ENCODE peak calls at places on chromosomes 11 and 22, in eight cellular contexts. One of them, this sample, is unnamed.

GRCh38 chr22:18954333-18954732 is 18.2 kb upstream of the PRODH start:
- DNase-seq in caudate nucleus: peak
- DNase-seq in HL-60: no peak
- DNase-seq in RWPE1: peak
- DNase-seq in NCI-H1694 treated with DMSO at 0.1 percent for 48 hours: no peak
- DNase-seq in AG04449: no peak
- DNase-seq in aorta: peak
- DNase-seq in psoas muscle: peak
- DNase-seq in this sample: peak

GRCh38 chr22:47187558-47187957 is 425.1 kb downstream of the TBC1D22A start:
- DNase-seq in caudate nucleus: no peak
- DNase-seq in HL-60: no peak
- DNase-seq in RWPE1: no peak
- DNase-seq in NCI-H1694 treated with DMSO at 0.1 percent for 48 hours: no peak
- DNase-seq in AG04449: no peak
- DNase-seq in aorta: no peak
- DNase-seq in psoas muscle: peak
- DNase-seq in this sample: no peak

GRCh38 chr11:64003807-64004589 is 17.8 kb downstream of the OTUB1 start:
- DNase-seq in caudate nucleus: no peak
- DNase-seq in HL-60: no peak
- DNase-seq in RWPE1: no peak
- DNase-seq in NCI-H1694 treated with DMSO at 0.1 percent for 48 hours: no peak
- DNase-seq in AG04449: no peak
- DNase-seq in aorta: no peak
- DNase-seq in psoas muscle: no peak
- DNase-seq in this sample: no peak

GRCh38 chr11:7278314-7278917 is 26.7 kb downstream of the SYT9 start:
- DNase-seq in caudate nucleus: no peak
- DNase-seq in HL-60: no peak
- DNase-seq in RWPE1: peak
- DNase-seq in NCI-H1694 treated with DMSO at 0.1 percent for 48 hours: no peak
- DNase-seq in AG04449: no peak
- DNase-seq in aorta: no peak
- DNase-seq in psoas muscle: no peak
- DNase-seq in this sample: no peak

GRCh38 chr11:128488471-128488870 is 98.9 kb downstream of the ETS1 start:
- DNase-seq in caudate nucleus: no peak
- DNase-seq in HL-60: peak
- DNase-seq in RWPE1: peak
- DNase-seq in NCI-H1694 treated with DMSO at 0.1 percent for 48 hours: no peak
- DNase-seq in AG04449: no peak
- DNase-seq in aorta: no peak
- DNase-seq in psoas muscle: no peak
- DNase-seq in this sample: no peak

GRCh38 chr11:86620796-86621575 is 51.4 kb downstream of the ME3 start:
- DNase-seq in caudate nucleus: no peak
- DNase-seq in HL-60: no peak
- DNase-seq in RWPE1: no peak
- DNase-seq in NCI-H1694 treated with DMSO at 0.1 percent for 48 hours: no peak
- DNase-seq in AG04449: no peak
- DNase-seq in aorta: no peak
- DNase-seq in psoas muscle: no peak
- DNase-seq in this sample: no peak

GRCh38 chr11:120305286-120305685 is 19.8 kb upstream of the TLCD5 start:
- DNase-seq in caudate nucleus: no peak
- DNase-seq in HL-60: no peak
- DNase-seq in RWPE1: no peak
- DNase-seq in NCI-H1694 treated with DMSO at 0.1 percent for 48 hours: no peak
- DNase-seq in AG04449: no peak
- DNase-seq in aorta: no peak
- DNase-seq in psoas muscle: no peak
- DNase-seq in this sample: no peak

GRCh38 chr11:36264601-36265344 is 24.5 kb downstream of the COMMD9 start:
- DNase-seq in caudate nucleus: no peak
- DNase-seq in HL-60: no peak
- DNase-seq in RWPE1: no peak
- DNase-seq in NCI-H1694 treated with DMSO at 0.1 percent for 48 hours: peak
- DNase-seq in AG04449: no peak
- DNase-seq in aorta: no peak
- DNase-seq in psoas muscle: no peak
- DNase-seq in this sample: no peak

GRCh38 chr22:47456031-47456430 is 693.6 kb downstream of the TBC1D22A start:
- DNase-seq in caudate nucleus: no peak
- DNase-seq in HL-60: no peak
- DNase-seq in RWPE1: no peak
- DNase-seq in NCI-H1694 treated with DMSO at 0.1 percent for 48 hours: no peak
- DNase-seq in AG04449: no peak
- DNase-seq in aorta: no peak
- DNase-seq in psoas muscle: no peak
- DNase-seq in this sample: no peak

GRCh38 chr11:77515483-77515882 is 41.6 kb upstream of the PAK1 start:
- DNase-seq in caudate nucleus: no peak
- DNase-seq in HL-60: no peak
- DNase-seq in RWPE1: no peak
- DNase-seq in NCI-H1694 treated with DMSO at 0.1 percent for 48 hours: no peak
- DNase-seq in AG04449: no peak
- DNase-seq in aorta: no peak
- DNase-seq in psoas muscle: no peak
- DNase-seq in this sample: no peak

GRCh38 chr11:35165416-35166368 is 26.7 kb downstream of the CD44 start:
- DNase-seq in caudate nucleus: no peak
- DNase-seq in HL-60: peak
- DNase-seq in RWPE1: peak
- DNase-seq in NCI-H1694 treated with DMSO at 0.1 percent for 48 hours: no peak
- DNase-seq in AG04449: no peak
- DNase-seq in aorta: peak
- DNase-seq in psoas muscle: no peak
- DNase-seq in this sample: no peak

GRCh38 chr22:32465661-32466060 is 1.4 kb upstream of the BPIFC start:
- DNase-seq in caudate nucleus: no peak
- DNase-seq in HL-60: no peak
- DNase-seq in RWPE1: no peak
- DNase-seq in NCI-H1694 treated with DMSO at 0.1 percent for 48 hours: no peak
- DNase-seq in AG04449: no peak
- DNase-seq in aorta: no peak
- DNase-seq in psoas muscle: no peak
- DNase-seq in this sample: no peak

GRCh38 chr22:50563410-50564160 is 866 bp upstream of the SYCE3 start:
- DNase-seq in caudate nucleus: no peak
- DNase-seq in HL-60: no peak
- DNase-seq in RWPE1: no peak
- DNase-seq in NCI-H1694 treated with DMSO at 0.1 percent for 48 hours: no peak
- DNase-seq in AG04449: no peak
- DNase-seq in aorta: peak
- DNase-seq in psoas muscle: peak
- DNase-seq in this sample: no peak

GRCh38 chr22:30763815-30764686 is 69.4 kb downstream of the OSBP2 start:
- DNase-seq in caudate nucleus: peak
- DNase-seq in HL-60: peak
- DNase-seq in RWPE1: peak
- DNase-seq in NCI-H1694 treated with DMSO at 0.1 percent for 48 hours: peak
- DNase-seq in AG04449: peak
- DNase-seq in aorta: no peak
- DNase-seq in psoas muscle: no peak
- DNase-seq in this sample: no peak

GRCh38 chr22:46777609-46777970 is 15.1 kb downstream of the TBC1D22A start:
- DNase-seq in caudate nucleus: no peak
- DNase-seq in HL-60: no peak
- DNase-seq in RWPE1: no peak
- DNase-seq in NCI-H1694 treated with DMSO at 0.1 percent for 48 hours: no peak
- DNase-seq in AG04449: no peak
- DNase-seq in aorta: peak
- DNase-seq in psoas muscle: no peak
- DNase-seq in this sample: no peak

GRCh38 chr22:19430890-19431541 is 517 bp downstream of the HIRA start:
- DNase-seq in caudate nucleus: no peak
- DNase-seq in HL-60: peak
- DNase-seq in RWPE1: no peak
- DNase-seq in NCI-H1694 treated with DMSO at 0.1 percent for 48 hours: no peak
- DNase-seq in AG04449: no peak
- DNase-seq in aorta: peak
- DNase-seq in psoas muscle: peak
- DNase-seq in this sample: no peak

GRCh38 chr22:39931271-39931670 is 28.9 kb upstream of the TMA7B start:
- DNase-seq in caudate nucleus: no peak
- DNase-seq in HL-60: no peak
- DNase-seq in RWPE1: no peak
- DNase-seq in NCI-H1694 treated with DMSO at 0.1 percent for 48 hours: no peak
- DNase-seq in AG04449: no peak
- DNase-seq in aorta: no peak
- DNase-seq in psoas muscle: no peak
- DNase-seq in this sample: no peak

GRCh38 chr11:1934326-1935155 is 12.6 kb upstream of the MRPL23 start:
- DNase-seq in caudate nucleus: no peak
- DNase-seq in HL-60: no peak
- DNase-seq in RWPE1: no peak
- DNase-seq in NCI-H1694 treated with DMSO at 0.1 percent for 48 hours: no peak
- DNase-seq in AG04449: no peak
- DNase-seq in aorta: peak
- DNase-seq in psoas muscle: peak
- DNase-seq in this sample: no peak

This sample was measured in occipital lobe.